ENCODE peak calls at places on chromosomes 3 and 15, in six cellular contexts. C is lower leg skin, T is HT1080, H is LNCaP clone FGC, X is T-helper 9 cell, Z is foreskin fibroblast. S is an unnamed sample.

GRCh38 chr15:86570738-86571137 is 491.1 kb downstream of the AGBL1 start:
- DNase-seq in C (no peak), T (no peak), H (no peak), X (no peak), Z (no peak), S (no peak)

GRCh38 chr3:123687286-123687685 is 102.4 kb upstream of the HACD2 start:
- DNase-seq in C (no peak), T (peak; percentile 74), H (no peak), X (no peak), Z (peak; percentile 54), S (no peak)

GRCh38 chr15:49815937-49816336 is 195.1 kb downstream of the DTWD1 start:
- DNase-seq in C (no peak), T (peak; percentile 97), H (no peak), X (no peak), Z (peak; percentile 70), S (no peak)

GRCh38 chr15:31197497-31198414 is 96.2 kb upstream of the TRPM1 start:
- DNase-seq in C (no peak), T (no peak), H (no peak), X (peak; percentile 57), Z (peak; percentile 39), S (peak; percentile 26)

GRCh38 chr15:31740203-31740602 is 290.1 kb upstream of the CHRNA7 start:
- DNase-seq in C (no peak), T (peak; percentile 33), H (no peak), X (no peak), Z (peak; percentile 1), S (no peak)

GRCh38 chr3:136543385-136543784 is 208.8 kb downstream of the STAG1 start:
- DNase-seq in C (no peak), T (peak; percentile 70), H (no peak), X (no peak), Z (peak; percentile 46), S (no peak)

GRCh38 chr15:44011238-44011873 is 183.7 kb downstream of the FRMD5 start:
- DNase-seq in C (no peak), T (no peak), H (no peak), X (no peak), Z (no peak), S (no peak)

GRCh38 chr3:187352581-187353575 is 15.3 kb upstream of the RTP4 start:
- DNase-seq in C (no peak), T (no peak), H (peak; percentile 30), X (no peak), Z (peak; percentile 17), S (no peak)

S was measured in CD4-positive, alpha-beta T cell.